ENCODE peak calls at places on chromosomes 6 and 20, in four cellular contexts. One of them, this sample, is unnamed.

GRCh38 chr20:53786445-53787267 is 193.0 kb upstream of the ZNF217 start:
- DNase-seq in aorta: no peak
- DNase-seq in osteocyte: no peak
- DNase-seq in left ventricle myocardium superior: no peak
- DNase-seq in this sample: no peak

GRCh38 chr20:24002896-24003295 is 14.3 kb upstream of the GGTLC1 start:
- DNase-seq in aorta: no peak
- DNase-seq in osteocyte: no peak
- DNase-seq in left ventricle myocardium superior: no peak
- DNase-seq in this sample: no peak

GRCh38 chr6:45472383-45472782 is 94.6 kb upstream of the SUPT3H start:
- DNase-seq in aorta: peak; percentile 46
- DNase-seq in osteocyte: no peak
- DNase-seq in left ventricle myocardium superior: peak; percentile 26
- DNase-seq in this sample: no peak

GRCh38 chr6:78436335-78436734 is 431.0 kb upstream of the IRAK1BP1 start:
- DNase-seq in aorta: no peak
- DNase-seq in osteocyte: no peak
- DNase-seq in left ventricle myocardium superior: no peak
- DNase-seq in this sample: peak; percentile 13

GRCh38 chr6:3869632-3870527 is 20.7 kb downstream of the FAM50B start:
- DNase-seq in aorta: no peak
- DNase-seq in osteocyte: peak; percentile 32
- DNase-seq in left ventricle myocardium superior: no peak
- DNase-seq in this sample: no peak

GRCh38 chr6:28943557-28944411 is 20.0 kb upstream of the TRIM27 start:
- DNase-seq in aorta: peak; percentile 85
- DNase-seq in osteocyte: no peak
- DNase-seq in left ventricle myocardium superior: peak; percentile 79
- DNase-seq in this sample: peak; percentile 75

GRCh38 chr6:45970326-45970725 is 45.3 kb downstream of the CLIC5 start:
- DNase-seq in aorta: no peak
- DNase-seq in osteocyte: no peak
- DNase-seq in left ventricle myocardium superior: no peak
- DNase-seq in this sample: peak; percentile 2

GRCh38 chr20:37295595-37295994 is 6.1 kb downstream of the MANBAL start:
- DNase-seq in aorta: no peak
- DNase-seq in osteocyte: no peak
- DNase-seq in left ventricle myocardium superior: no peak
- DNase-seq in this sample: no peak

GRCh38 chr6:138250513-138251247 is 32.4 kb upstream of the PBOV1 start:
- DNase-seq in aorta: peak; percentile 71
- DNase-seq in osteocyte: peak; percentile 59
- DNase-seq in left ventricle myocardium superior: no peak
- DNase-seq in this sample: no peak

GRCh38 chr20:61725145-61725544 is 340.5 kb downstream of the TAF4 start:
- DNase-seq in aorta: no peak
- DNase-seq in osteocyte: no peak
- DNase-seq in left ventricle myocardium superior: no peak
- DNase-seq in this sample: no peak

GRCh38 chr20:6074145-6074561 is 20.3 kb upstream of the LRRN4 start:
- DNase-seq in aorta: no peak
- DNase-seq in osteocyte: no peak
- DNase-seq in left ventricle myocardium superior: no peak
- DNase-seq in this sample: peak; percentile 63

GRCh38 chr6:163715846-163716245 is 301.3 kb downstream of the QKI start:
- DNase-seq in aorta: no peak
- DNase-seq in osteocyte: no peak
- DNase-seq in left ventricle myocardium superior: no peak
- DNase-seq in this sample: no peak

GRCh38 chr6:154284313-154284853 is 72.2 kb downstream of the IPCEF1 start:
- DNase-seq in aorta: no peak
- DNase-seq in osteocyte: no peak
- DNase-seq in left ventricle myocardium superior: no peak
- DNase-seq in this sample: no peak

GRCh38 chr6:87753131-87753685 is 51.2 kb upstream of the AKIRIN2 start:
- DNase-seq in aorta: no peak
- DNase-seq in osteocyte: no peak
- DNase-seq in left ventricle myocardium superior: no peak
- DNase-seq in this sample: no peak

GRCh38 chr6:156126535-156126934 is 650.6 kb upstream of the ARID1B start:
- DNase-seq in aorta: no peak
- DNase-seq in osteocyte: no peak
- DNase-seq in left ventricle myocardium superior: no peak
- DNase-seq in this sample: no peak

GRCh38 chr6:54267798-54268197 is 40.4 kb upstream of the TINAG start:
- DNase-seq in aorta: no peak
- DNase-seq in osteocyte: no peak
- DNase-seq in left ventricle myocardium superior: no peak
- DNase-seq in this sample: peak; percentile 51

GRCh38 chr6:55423933-55424332 is 96.7 kb downstream of the GFRAL start:
- DNase-seq in aorta: no peak
- DNase-seq in osteocyte: no peak
- DNase-seq in left ventricle myocardium superior: no peak
- DNase-seq in this sample: no peak

GRCh38 chr20:50883856-50884255 is 47.4 kb downstream of the ADNP start:
- DNase-seq in aorta: no peak
- DNase-seq in osteocyte: no peak
- DNase-seq in left ventricle myocardium superior: no peak
- DNase-seq in this sample: no peak

GRCh38 chr6:128491041-128491642 is 29.3 kb downstream of the PTPRK start:
- DNase-seq in aorta: no peak
- DNase-seq in osteocyte: no peak
- DNase-seq in left ventricle myocardium superior: no peak
- DNase-seq in this sample: no peak

GRCh38 chr6:169274761-169275160 is 21.1 kb upstream of the THBS2 start:
- DNase-seq in aorta: no peak
- DNase-seq in osteocyte: no peak
- DNase-seq in left ventricle myocardium superior: no peak
- DNase-seq in this sample: no peak

GRCh38 chr20:57779401-57780003 is 69.7 kb upstream of the PMEPA1 start:
- DNase-seq in aorta: no peak
- DNase-seq in osteocyte: no peak
- DNase-seq in left ventricle myocardium superior: no peak
- DNase-seq in this sample: no peak

GRCh38 chr20:507006-507758 is 36.4 kb downstream of the CSNK2A1 start:
- DNase-seq in aorta: no peak
- DNase-seq in osteocyte: no peak
- DNase-seq in left ventricle myocardium superior: no peak
- DNase-seq in this sample: no peak

GRCh38 chr6:158031445-158032353 is 50.0 kb downstream of the SYNJ2 start:
- DNase-seq in aorta: peak; percentile 76
- DNase-seq in osteocyte: peak; percentile 91
- DNase-seq in left ventricle myocardium superior: peak; percentile 80
- DNase-seq in this sample: no peak

GRCh38 chr6:81093046-81093445 is 659.4 kb downstream of the TENT5A start:
- DNase-seq in aorta: no peak
- DNase-seq in osteocyte: no peak
- DNase-seq in left ventricle myocardium superior: no peak
- DNase-seq in this sample: no peak

GRCh38 chr6:12356983-12357972 is 67.1 kb downstream of the EDN1 start:
- DNase-seq in aorta: no peak
- DNase-seq in osteocyte: no peak
- DNase-seq in left ventricle myocardium superior: no peak
- DNase-seq in this sample: peak; percentile 53